ENCODE peak calls at places on chromosome 4, in six cellular contexts. One of them, this sample, is unnamed.

GRCh38 chr4:81827568-81828202 is 356.0 kb upstream of the RASGEF1B start:
- DNase-seq in kidney tubule cell: peak
- DNase-seq in germinal center: no peak
- DNase-seq in Kasumi-1: no peak
- DNase-seq in head of caudate nucleus: no peak
- DNase-seq in MG63: no peak
- DNase-seq in this sample: no peak

GRCh38 chr4:116055857-116056827 is 942.7 kb upstream of the NDST4 start:
- DNase-seq in kidney tubule cell: peak
- DNase-seq in germinal center: no peak
- DNase-seq in Kasumi-1: peak
- DNase-seq in head of caudate nucleus: no peak
- DNase-seq in MG63: no peak
- DNase-seq in this sample: no peak

GRCh38 chr4:91114386-91114785 is 987.2 kb downstream of the CCSER1 start:
- DNase-seq in kidney tubule cell: no peak
- DNase-seq in germinal center: no peak
- DNase-seq in Kasumi-1: no peak
- DNase-seq in head of caudate nucleus: no peak
- DNase-seq in MG63: no peak
- DNase-seq in this sample: no peak

GRCh38 chr4:79083406-79084010 is 144.3 kb upstream of the PAQR3 start:
- DNase-seq in kidney tubule cell: no peak
- DNase-seq in germinal center: no peak
- DNase-seq in Kasumi-1: no peak
- DNase-seq in head of caudate nucleus: no peak
- DNase-seq in MG63: no peak
- DNase-seq in this sample: no peak

GRCh38 chr4:987689-988513 is 1.1 kb downstream of the IDUA start:
- DNase-seq in kidney tubule cell: no peak
- DNase-seq in germinal center: no peak
- DNase-seq in Kasumi-1: no peak
- DNase-seq in head of caudate nucleus: no peak
- DNase-seq in MG63: no peak
- DNase-seq in this sample: no peak

GRCh38 chr4:179325181-179325580 is 1882.9 kb upstream of the AGA start:
- DNase-seq in kidney tubule cell: no peak
- DNase-seq in germinal center: no peak
- DNase-seq in Kasumi-1: no peak
- DNase-seq in head of caudate nucleus: no peak
- DNase-seq in MG63: no peak
- DNase-seq in this sample: peak

GRCh38 chr4:726816-727215 is 21.2 kb downstream of the PCGF3 start:
- DNase-seq in kidney tubule cell: no peak
- DNase-seq in germinal center: no peak
- DNase-seq in Kasumi-1: no peak
- DNase-seq in head of caudate nucleus: no peak
- DNase-seq in MG63: no peak
- DNase-seq in this sample: peak

GRCh38 chr4:75122424-75123014 is 189.6 kb downstream of the PARM1 start:
- DNase-seq in kidney tubule cell: no peak
- DNase-seq in germinal center: no peak
- DNase-seq in Kasumi-1: no peak
- DNase-seq in head of caudate nucleus: no peak
- DNase-seq in MG63: no peak
- DNase-seq in this sample: no peak

GRCh38 chr4:175090116-175090515 is 172.0 kb downstream of the ADAM29 start:
- DNase-seq in kidney tubule cell: no peak
- DNase-seq in germinal center: no peak
- DNase-seq in Kasumi-1: no peak
- DNase-seq in head of caudate nucleus: no peak
- DNase-seq in MG63: no peak
- DNase-seq in this sample: no peak

GRCh38 chr4:22668702-22669101 is 24.0 kb upstream of the GBA3 start:
- DNase-seq in kidney tubule cell: no peak
- DNase-seq in germinal center: no peak
- DNase-seq in Kasumi-1: no peak
- DNase-seq in head of caudate nucleus: no peak
- DNase-seq in MG63: no peak
- DNase-seq in this sample: no peak

GRCh38 chr4:87965501-87965975 is 10.0 kb upstream of the SPP1 start:
- DNase-seq in kidney tubule cell: no peak
- DNase-seq in germinal center: no peak
- DNase-seq in Kasumi-1: no peak
- DNase-seq in head of caudate nucleus: no peak
- DNase-seq in MG63: no peak
- DNase-seq in this sample: no peak

GRCh38 chr4:87926554-87927098 is 48.9 kb upstream of the SPP1 start:
- DNase-seq in kidney tubule cell: no peak
- DNase-seq in germinal center: no peak
- DNase-seq in Kasumi-1: no peak
- DNase-seq in head of caudate nucleus: no peak
- DNase-seq in MG63: no peak
- DNase-seq in this sample: no peak

GRCh38 chr4:104490096-104490769 is 4.5 kb downstream of the CXXC4 start:
- DNase-seq in kidney tubule cell: no peak
- DNase-seq in germinal center: no peak
- DNase-seq in Kasumi-1: no peak
- DNase-seq in head of caudate nucleus: no peak
- DNase-seq in MG63: no peak
- DNase-seq in this sample: no peak

GRCh38 chr4:17273047-17273446 is 238.8 kb downstream of the QDPR start:
- DNase-seq in kidney tubule cell: no peak
- DNase-seq in germinal center: no peak
- DNase-seq in Kasumi-1: no peak
- DNase-seq in head of caudate nucleus: no peak
- DNase-seq in MG63: no peak
- DNase-seq in this sample: no peak

GRCh38 chr4:98493305-98493704 is 165.1 kb downstream of the TSPAN5 start:
- DNase-seq in kidney tubule cell: no peak
- DNase-seq in germinal center: no peak
- DNase-seq in Kasumi-1: no peak
- DNase-seq in head of caudate nucleus: no peak
- DNase-seq in MG63: no peak
- DNase-seq in this sample: no peak

GRCh38 chr4:182238355-182238931 is 4.8 kb upstream of the TENM3 start:
- DNase-seq in kidney tubule cell: peak
- DNase-seq in germinal center: no peak
- DNase-seq in Kasumi-1: no peak
- DNase-seq in head of caudate nucleus: no peak
- DNase-seq in MG63: no peak
- DNase-seq in this sample: no peak

GRCh38 chr4:153281476-153281875 is 63.0 kb upstream of the MND1 start:
- DNase-seq in kidney tubule cell: no peak
- DNase-seq in germinal center: no peak
- DNase-seq in Kasumi-1: no peak
- DNase-seq in head of caudate nucleus: no peak
- DNase-seq in MG63: no peak
- DNase-seq in this sample: no peak

GRCh38 chr4:17762705-17763104 is 18.7 kb downstream of the FAM184B start:
- DNase-seq in kidney tubule cell: peak
- DNase-seq in germinal center: no peak
- DNase-seq in Kasumi-1: no peak
- DNase-seq in head of caudate nucleus: no peak
- DNase-seq in MG63: no peak
- DNase-seq in this sample: peak

GRCh38 chr4:140335076-140335475 is 38.4 kb upstream of the SCOC start:
- DNase-seq in kidney tubule cell: no peak
- DNase-seq in germinal center: no peak
- DNase-seq in Kasumi-1: no peak
- DNase-seq in head of caudate nucleus: no peak
- DNase-seq in MG63: no peak
- DNase-seq in this sample: no peak

GRCh38 chr4:186216465-186217024 is 10.8 kb upstream of the KLKB1 start:
- DNase-seq in kidney tubule cell: no peak
- DNase-seq in germinal center: no peak
- DNase-seq in Kasumi-1: no peak
- DNase-seq in head of caudate nucleus: no peak
- DNase-seq in MG63: no peak
- DNase-seq in this sample: no peak

GRCh38 chr4:24659241-24659961 is 75.0 kb upstream of the DHX15 start:
- DNase-seq in kidney tubule cell: no peak
- DNase-seq in germinal center: no peak
- DNase-seq in Kasumi-1: no peak
- DNase-seq in head of caudate nucleus: no peak
- DNase-seq in MG63: no peak
- DNase-seq in this sample: no peak

GRCh38 chr4:70754990-70755688 is 33.4 kb downstream of the RUFY3 start:
- DNase-seq in kidney tubule cell: no peak
- DNase-seq in germinal center: no peak
- DNase-seq in Kasumi-1: no peak
- DNase-seq in head of caudate nucleus: no peak
- DNase-seq in MG63: no peak
- DNase-seq in this sample: peak

GRCh38 chr4:145132521-145133098 is 34.5 kb downstream of the ABCE1 start:
- DNase-seq in kidney tubule cell: no peak
- DNase-seq in germinal center: peak
- DNase-seq in Kasumi-1: peak
- DNase-seq in head of caudate nucleus: no peak
- DNase-seq in MG63: no peak
- DNase-seq in this sample: peak

GRCh38 chr4:59728496-59728895 is 1471.6 kb upstream of the ADGRL3 start:
- DNase-seq in kidney tubule cell: no peak
- DNase-seq in germinal center: no peak
- DNase-seq in Kasumi-1: no peak
- DNase-seq in head of caudate nucleus: no peak
- DNase-seq in MG63: no peak
- DNase-seq in this sample: no peak

GRCh38 chr4:110970642-110971041 is 347.8 kb upstream of the PITX2 start:
- DNase-seq in kidney tubule cell: peak
- DNase-seq in germinal center: peak
- DNase-seq in Kasumi-1: peak
- DNase-seq in head of caudate nucleus: no peak
- DNase-seq in MG63: peak
- DNase-seq in this sample: peak